ENCODE peak calls at places on chromosomes 6 and 20, in eight cellular contexts. P is right atrium auricular region, O is heart right ventricle, Q is upper lobe of right lung, N is adrenal gland, K is left ventricle myocardium inferior, E is tibial nerve, D is ovary. F is an unnamed sample.

GRCh38 chr6:33668914-33669313 is 42.6 kb downstream of the UQCC2 start:
- DNase-seq in O (no peak), K (no peak), E (no peak), P (no peak), Q (peak), D (no peak), N (no peak), F (no peak)

GRCh38 chr20:539848-540247 is 3.7 kb downstream of the CSNK2A1 start:
- DNase-seq in Q (no peak), O (no peak), D (peak), E (peak), K (no peak), P (no peak), N (no peak), F (no peak)

GRCh38 chr6:31578461-31579118 is 3.2 kb downstream of the TNF start:
- DNase-seq in O (no peak), Q (no peak), K (no peak), D (no peak), E (no peak), P (no peak), N (no peak), F (no peak)

GRCh38 chr20:17233621-17234020 is 6.8 kb downstream of the PCSK2 start:
- DNase-seq in Q (no peak), N (no peak), K (no peak), E (no peak), O (no peak), P (no peak), D (no peak), F (no peak)

GRCh38 chr20:25352746-25353145 is 37.9 kb downstream of the ABHD12 start:
- DNase-seq in P (no peak), O (no peak), K (no peak), Q (no peak), D (no peak), E (no peak), N (no peak), F (no peak)

GRCh38 chr6:56954389-56955170 is at the start of gene BEND6:
- DNase-seq in O (peak), E (peak), P (no peak), K (no peak), Q (peak), N (peak), D (peak), F (peak)

GRCh38 chr6:25640446-25640845 is 11.6 kb upstream of the SCGN start:
- DNase-seq in P (no peak), K (no peak), E (no peak), N (no peak), O (no peak), Q (no peak), D (no peak), F (no peak)

GRCh38 chr6:70527071-70527737 is 39.5 kb upstream of the SDHAF4 start:
- DNase-seq in K (no peak), O (no peak), D (no peak), E (no peak), Q (no peak), P (no peak), N (no peak), F (no peak)

GRCh38 chr6:91132461-91132860 is 545.6 kb upstream of the MAP3K7 start:
- DNase-seq in D (no peak), O (no peak), Q (no peak), N (no peak), E (no peak), K (no peak), P (no peak), F (no peak)

GRCh38 chr6:111674413-111674812 is 68.7 kb upstream of the TRAF3IP2 start:
- DNase-seq in E (no peak), N (no peak), Q (no peak), K (no peak), D (no peak), P (no peak), O (no peak), F (no peak)

GRCh38 chr6:83804886-83805285 is 48.3 kb upstream of the RIPPLY2 start:
- DNase-seq in Q (no peak), K (no peak), P (no peak), N (no peak), O (no peak), E (no peak), D (no peak), F (no peak)

GRCh38 chr6:114342086-114342825 is 567 bp downstream of the HS3ST5 start:
- DNase-seq in E (no peak), O (no peak), Q (peak), K (no peak), P (no peak), N (no peak), D (no peak), F (no peak)

GRCh38 chr20:5000263-5001173 is 792 bp downstream of the SLC23A2 start:
- DNase-seq in P (peak), O (peak), E (peak), Q (peak), K (peak), D (peak), N (peak), F (peak)

GRCh38 chr6:20952605-20953004 is 418.3 kb downstream of the CDKAL1 start:
- DNase-seq in N (no peak), K (no peak), D (no peak), Q (no peak), O (peak), P (no peak), E (no peak), F (no peak)

GRCh38 chr6:68635706-68636513 is 828 bp downstream of the ADGRB3 start:
- DNase-seq in D (peak), Q (peak), K (peak), N (no peak), O (no peak), E (no peak), P (no peak), F (peak)

GRCh38 chr6:36984581-36985383 is 1.2 kb downstream of the MTCH1 start:
- DNase-seq in E (peak), Q (peak), D (peak), O (peak), P (peak), N (peak), K (no peak), F (peak)

DNA sequence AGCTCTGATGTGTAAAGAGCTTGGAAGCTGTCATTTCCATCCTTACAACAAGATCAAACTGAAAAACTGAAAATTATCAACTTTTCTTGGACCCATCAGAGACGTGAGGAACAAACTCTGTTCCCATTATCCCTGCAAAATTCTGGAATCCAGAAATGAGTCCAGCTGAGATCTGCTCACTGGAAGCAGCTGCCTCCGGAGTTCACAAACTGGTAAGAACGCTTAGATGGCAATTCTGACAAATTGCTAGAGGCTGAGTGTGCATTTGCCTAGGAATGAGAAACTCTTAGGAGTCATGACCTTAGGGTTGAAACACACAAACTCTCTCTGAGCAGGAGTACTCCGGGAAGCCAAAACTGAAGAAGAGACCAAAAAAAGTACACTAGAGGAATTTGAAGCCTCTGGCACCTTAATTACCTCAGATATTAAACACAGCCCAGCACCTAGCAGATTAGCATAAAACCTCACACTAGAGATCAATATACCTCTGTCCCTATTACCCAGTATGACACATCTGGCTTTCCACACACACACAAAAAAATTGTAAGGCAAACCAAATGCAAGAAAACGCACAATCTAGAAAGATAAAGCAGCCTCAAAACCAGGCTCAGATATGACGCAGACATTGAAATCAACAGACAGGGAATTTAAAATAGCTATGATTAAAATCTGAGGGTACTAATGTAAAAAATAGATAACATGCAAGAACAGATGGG is 233.5 kb upstream of the SGK1 start:
- DNase-seq in N (peak), D (no peak), K (no peak), P (no peak), O (no peak), Q (no peak), E (no peak), F (no peak)
- H3K4me3 ChIP-seq in N (no peak), D (no peak), K (no peak), P (no peak), O (no peak), Q (no peak), E (no peak), F (no peak)

GRCh38 chr6:137102050-137102848 is 57.5 kb upstream of the IL20RA start:
- DNase-seq in N (no peak), K (no peak), E (no peak), O (no peak), P (no peak), Q (no peak), D (no peak), F (no peak)
- H3K27ac ChIP-seq in N (no peak), K (no peak), E (no peak), O (no peak), P (no peak), Q (no peak), D (no peak), F (no peak)

GRCh38 chr6:35219683-35220326 is 6.0 kb downstream of the SCUBE3 start:
- DNase-seq in K (no peak), O (no peak), P (no peak), E (no peak), N (no peak), D (no peak), Q (no peak), F (no peak)
- TF ChIP-seq CTCF in K (no peak), O (no peak), P (no peak), E (no peak), N (no peak), D (no peak), Q (no peak), F (no peak)

DNA sequence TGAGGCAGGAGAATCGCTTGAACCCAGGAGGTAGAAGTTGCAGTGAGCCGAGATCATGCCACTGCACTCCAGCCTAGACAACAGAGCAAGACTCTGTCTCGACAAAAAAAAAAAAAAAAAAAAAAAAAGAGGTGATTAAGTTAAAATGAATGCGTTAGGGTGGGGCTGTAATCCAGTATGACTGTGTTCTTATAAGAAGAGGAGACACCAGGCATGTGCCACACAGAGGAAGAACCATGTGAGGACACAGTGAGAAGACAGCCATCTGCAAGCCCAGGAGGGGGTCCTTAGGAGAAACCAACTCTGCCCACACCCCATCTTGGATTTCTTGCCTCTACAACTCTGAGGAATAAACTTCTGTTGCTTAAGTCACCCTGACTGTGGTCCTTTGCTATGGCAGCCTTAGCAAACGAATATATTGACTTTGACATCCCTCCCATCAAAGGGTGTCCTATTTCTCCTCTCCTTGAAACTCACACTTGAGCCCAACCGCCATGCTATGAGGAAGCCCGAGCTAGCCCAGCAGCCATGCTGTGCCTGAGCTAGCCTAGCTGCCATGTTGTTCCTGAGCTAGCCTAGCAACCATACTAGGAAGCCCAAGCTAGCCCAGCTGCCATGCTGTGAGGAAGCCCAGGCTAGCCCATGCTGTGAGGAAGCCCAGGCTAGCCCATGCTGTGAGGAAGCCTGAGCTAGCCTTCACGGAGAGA is 15.8 kb upstream of the PPP1R16B start:
- DNase-seq in N (no peak), O (no peak), E (no peak), P (no peak), D (no peak), K (no peak), Q (no peak), F (no peak)
- H3K4me3 ChIP-seq in N (no peak), O (no peak), E (no peak), P (no peak), D (no peak), K (no peak), Q (no peak), F (no peak)

DNA sequence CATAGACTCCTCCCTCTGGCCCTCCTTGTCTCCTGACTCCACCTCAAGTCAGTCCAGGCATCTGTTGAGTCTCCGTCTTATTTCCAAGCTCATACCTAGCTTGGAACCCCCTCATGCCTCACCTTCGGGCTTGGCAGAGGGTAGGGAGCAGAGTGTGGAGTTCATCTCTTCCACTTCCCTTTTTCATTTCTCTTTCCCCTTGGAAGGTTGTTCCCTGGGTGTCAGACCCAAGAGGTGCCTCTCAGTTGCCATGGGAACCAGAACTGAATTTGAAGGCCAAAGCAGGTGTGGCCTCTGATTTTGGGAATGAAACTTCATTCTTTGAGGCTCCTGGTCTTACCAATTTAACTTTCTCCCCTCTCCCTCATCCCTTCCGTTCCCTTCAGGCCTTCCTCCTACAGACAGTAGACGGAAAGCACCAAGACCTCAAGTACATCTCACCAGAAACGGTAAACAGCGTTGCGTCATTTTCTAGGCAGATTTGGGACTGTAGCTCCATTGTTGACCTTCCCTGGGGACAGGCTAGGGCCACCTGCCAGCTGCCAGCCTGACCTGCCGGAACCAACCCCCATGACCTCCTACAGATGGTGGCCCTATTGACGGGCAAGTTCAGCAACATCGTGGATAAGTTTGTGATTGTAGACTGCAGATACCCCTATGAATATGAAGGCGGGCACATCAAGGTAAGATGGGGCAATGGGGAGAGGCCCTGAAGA is 6.6 kb downstream of the CDC25B start:
- DNase-seq in K (no peak), N (no peak), D (no peak), E (no peak), P (no peak), O (no peak), Q (no peak), F (no peak)
- H3K27ac ChIP-seq in K (no peak), N (no peak), D (no peak), E (no peak), P (no peak), O (no peak), Q (peak), F (no peak)